ENCODE peak calls at places on chromosomes 6 and 20, in eight cellular contexts. One of them, this sample, is unnamed.

GRCh38 chr6:137733353-137733746 is 133.7 kb upstream of the TNFAIP3 start:
- DNase-seq in HEK293T: no peak
- DNase-seq in DMS 273 treated with DMSO at 0.1 percent for 48 hours: no peak
- DNase-seq in GM23248: no peak
- DNase-seq in effector memory CD4-positive, alpha-beta T cell: no peak
- DNase-seq in Daoy: no peak
- DNase-seq in NCI-H2081: no peak
- DNase-seq in NCI-H510A: no peak
- DNase-seq in this sample: no peak

GRCh38 chr6:43842231-43842794 is 72.3 kb downstream of the VEGFA start:
- DNase-seq in NCI-H2081: no peak
- DNase-seq in NCI-H510A: no peak
- DNase-seq in effector memory CD4-positive, alpha-beta T cell: no peak
- DNase-seq in DMS 273 treated with DMSO at 0.1 percent for 48 hours: no peak
- DNase-seq in Daoy: peak
- DNase-seq in HEK293T: no peak
- DNase-seq in GM23248: peak
- DNase-seq in this sample: no peak

GRCh38 chr6:27407153-27407814 is 18.7 kb downstream of the ZNF391 start:
- DNase-seq in effector memory CD4-positive, alpha-beta T cell: no peak
- DNase-seq in NCI-H510A: no peak
- DNase-seq in NCI-H2081: no peak
- DNase-seq in GM23248: no peak
- DNase-seq in Daoy: no peak
- DNase-seq in HEK293T: no peak
- DNase-seq in DMS 273 treated with DMSO at 0.1 percent for 48 hours: no peak
- DNase-seq in this sample: no peak

GRCh38 chr6:43727634-43728033 is 40.0 kb upstream of the MRPS18A start:
- DNase-seq in NCI-H2081: no peak
- DNase-seq in GM23248: no peak
- DNase-seq in DMS 273 treated with DMSO at 0.1 percent for 48 hours: no peak
- DNase-seq in effector memory CD4-positive, alpha-beta T cell: no peak
- DNase-seq in HEK293T: no peak
- DNase-seq in NCI-H510A: no peak
- DNase-seq in Daoy: no peak
- DNase-seq in this sample: no peak

GRCh38 chr6:165872311-165872710 is 209.3 kb upstream of the PDE10A start:
- DNase-seq in effector memory CD4-positive, alpha-beta T cell: no peak
- DNase-seq in DMS 273 treated with DMSO at 0.1 percent for 48 hours: no peak
- DNase-seq in HEK293T: no peak
- DNase-seq in Daoy: no peak
- DNase-seq in NCI-H2081: no peak
- DNase-seq in NCI-H510A: no peak
- DNase-seq in GM23248: no peak
- DNase-seq in this sample: no peak

GRCh38 chr20:4401601-4402000 is 320.1 kb upstream of the PRND start:
- DNase-seq in Daoy: no peak
- DNase-seq in HEK293T: no peak
- DNase-seq in NCI-H2081: no peak
- DNase-seq in effector memory CD4-positive, alpha-beta T cell: no peak
- DNase-seq in DMS 273 treated with DMSO at 0.1 percent for 48 hours: no peak
- DNase-seq in NCI-H510A: no peak
- DNase-seq in GM23248: peak
- DNase-seq in this sample: no peak

GRCh38 chr6:140082867-140083297 is 708.4 kb upstream of the CITED2 start:
- DNase-seq in NCI-H510A: no peak
- DNase-seq in effector memory CD4-positive, alpha-beta T cell: no peak
- DNase-seq in Daoy: no peak
- DNase-seq in HEK293T: no peak
- DNase-seq in NCI-H2081: no peak
- DNase-seq in GM23248: peak
- DNase-seq in DMS 273 treated with DMSO at 0.1 percent for 48 hours: no peak
- DNase-seq in this sample: no peak

GRCh38 chr6:119283214-119283613 is 66.3 kb downstream of the MAN1A1 start:
- DNase-seq in HEK293T: no peak
- DNase-seq in DMS 273 treated with DMSO at 0.1 percent for 48 hours: no peak
- DNase-seq in NCI-H510A: no peak
- DNase-seq in NCI-H2081: no peak
- DNase-seq in effector memory CD4-positive, alpha-beta T cell: no peak
- DNase-seq in GM23248: no peak
- DNase-seq in Daoy: no peak
- DNase-seq in this sample: no peak

GRCh38 chr6:150711584-150712501 is 112.2 kb downstream of the PLEKHG1 start:
- DNase-seq in NCI-H510A: no peak
- DNase-seq in DMS 273 treated with DMSO at 0.1 percent for 48 hours: no peak
- DNase-seq in HEK293T: no peak
- DNase-seq in Daoy: no peak
- DNase-seq in effector memory CD4-positive, alpha-beta T cell: no peak
- DNase-seq in NCI-H2081: no peak
- DNase-seq in GM23248: no peak
- DNase-seq in this sample: no peak

GRCh38 chr20:44622501-44623270 is 28.8 kb downstream of the ADA start:
- DNase-seq in HEK293T: no peak
- DNase-seq in NCI-H2081: no peak
- DNase-seq in Daoy: no peak
- DNase-seq in GM23248: no peak
- DNase-seq in DMS 273 treated with DMSO at 0.1 percent for 48 hours: no peak
- DNase-seq in effector memory CD4-positive, alpha-beta T cell: no peak
- DNase-seq in NCI-H510A: no peak
- DNase-seq in this sample: no peak